ENCODE peak calls at places on chromosomes 16 and 17, in four cellular contexts. Y is omental fat pad, U is HFFc6, X is brain microvascular endothelial cell. Q is an unnamed sample.

GRCh38 chr17:77534137-77534536 is 393.4 kb downstream of the SEC14L1 start:
- DNase-seq in Y (no peak), X (no peak), U (no peak), Q (no peak)

GRCh38 chr17:68803122-68803615 is 152.0 kb downstream of the ABCA8 start:
- DNase-seq in U (no peak), X (no peak), Y (no peak), Q (no peak)

GRCh38 chr17:32386844-32387243 is 36.9 kb downstream of the ZNF207 start:
- DNase-seq in X (no peak), U (no peak), Y (no peak), Q (no peak)

GRCh38 chr16:57042157-57043111 is 49.9 kb upstream of the CPNE2 start:
- DNase-seq in U (peak), Y (no peak), X (no peak), Q (peak)

GRCh38 chr16:21233521-21234150 is at the start of gene ANKS4B:
- DNase-seq in Y (no peak), X (no peak), U (no peak), Q (no peak)

GRCh38 chr16:81630632-81631026 is 148.5 kb upstream of the PLCG2 start:
- DNase-seq in U (no peak), Y (no peak), X (no peak), Q (no peak)

GRCh38 chr16:67173808-67174705 is 3.7 kb downstream of the NOL3 start:
- DNase-seq in Y (peak), X (peak), U (peak), Q (peak)

GRCh38 chr16:82263456-82264159 is 93.6 kb upstream of the MPHOSPH6 start:
- DNase-seq in X (peak), U (peak), Y (no peak), Q (peak)

GRCh38 chr17:31491794-31492171 is 100.3 kb downstream of the RAB11FIP4 start:
- DNase-seq in X (no peak), U (no peak), Y (no peak), Q (no peak)

GRCh38 chr17:14095202-14095601 is 25.9 kb downstream of the COX10 start:
- DNase-seq in U (no peak), Y (no peak), X (no peak), Q (no peak)

GRCh38 chr17:82437325-82437668 is 13.3 kb downstream of the CYBC1 start:
- DNase-seq in Y (no peak), X (no peak), U (no peak), Q (no peak)

GRCh38 chr17:37691807-37692206 is 48.6 kb upstream of the DDX52 start:
- DNase-seq in Y (no peak), X (no peak), U (no peak), Q (no peak)

GRCh38 chr17:82152556-82153294 is 54.7 kb upstream of the FASN start:
- DNase-seq in Y (no peak), U (no peak), X (no peak), Q (no peak)

GRCh38 chr17:77279448-77280303 is 138.9 kb downstream of the SEC14L1 start:
- DNase-seq in Y (no peak), U (no peak), X (no peak), Q (no peak)

GRCh38 chr17:45311406-45311761 is 5.4 kb downstream of the MAP3K14 start:
- DNase-seq in X (no peak), U (no peak), Y (no peak), Q (no peak)
- TF ChIP-seq CTCF in X (peak), U (peak), Y (no peak), Q (no peak)

DNA sequence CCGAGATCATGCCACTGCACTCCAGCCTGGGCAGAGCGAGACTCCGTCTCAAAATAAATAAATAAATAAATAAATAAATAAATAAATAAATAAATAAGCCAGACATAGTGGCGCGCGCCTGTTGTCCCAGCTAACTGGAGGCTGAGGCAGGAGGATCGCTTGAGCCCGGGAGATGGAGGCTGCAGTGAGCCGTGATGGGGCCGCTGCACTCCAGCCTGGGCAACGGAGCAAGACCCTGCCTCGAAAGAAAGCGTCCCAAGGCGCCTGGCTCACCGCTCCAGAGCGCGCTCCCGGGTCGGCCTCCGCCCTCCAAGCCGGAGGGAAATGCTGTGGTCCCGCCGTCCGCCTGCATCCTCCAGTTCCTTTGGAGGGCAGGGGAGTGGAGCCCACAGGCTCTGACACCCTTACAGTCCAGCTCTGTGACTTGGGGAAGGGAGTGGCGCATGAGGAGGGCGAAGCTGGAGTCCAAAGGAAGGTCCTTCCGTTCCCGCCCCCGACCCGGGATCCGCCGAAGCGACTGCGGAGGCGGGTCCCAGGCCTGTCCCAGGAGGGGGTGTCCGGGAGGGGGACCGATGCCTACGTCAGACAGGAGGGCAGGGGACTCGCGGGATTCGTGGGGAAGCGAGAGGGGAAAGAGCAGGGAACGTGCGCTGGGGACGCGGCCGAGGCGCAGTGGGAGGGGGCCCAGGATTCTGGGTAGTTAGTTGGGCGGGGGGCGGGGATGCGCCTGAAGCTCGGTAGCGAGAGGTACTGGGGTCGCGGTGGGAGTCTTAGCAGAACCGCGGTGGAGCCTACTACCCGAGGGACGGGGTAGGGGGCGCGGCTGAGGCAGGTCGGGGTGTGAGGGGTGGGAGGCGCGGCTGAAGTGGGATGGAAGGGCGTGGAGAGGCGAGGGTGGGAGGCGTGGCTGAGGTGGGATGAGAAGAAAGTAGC is 8.4 kb upstream of the TRPV2 start:
- DNase-seq in Y (no peak), U (no peak), X (no peak), Q (peak)
- TF ChIP-seq CTCF in Y (no peak), U (no peak), X (no peak), Q (peak)

GRCh38 chr17:79942591-79943353 is 92.9 kb downstream of the TBC1D16 start:
- DNase-seq in Y (peak), U (no peak), X (no peak), Q (no peak)
- TF ChIP-seq CTCF in Y (no peak), U (no peak), X (no peak), Q (no peak)

DNA sequence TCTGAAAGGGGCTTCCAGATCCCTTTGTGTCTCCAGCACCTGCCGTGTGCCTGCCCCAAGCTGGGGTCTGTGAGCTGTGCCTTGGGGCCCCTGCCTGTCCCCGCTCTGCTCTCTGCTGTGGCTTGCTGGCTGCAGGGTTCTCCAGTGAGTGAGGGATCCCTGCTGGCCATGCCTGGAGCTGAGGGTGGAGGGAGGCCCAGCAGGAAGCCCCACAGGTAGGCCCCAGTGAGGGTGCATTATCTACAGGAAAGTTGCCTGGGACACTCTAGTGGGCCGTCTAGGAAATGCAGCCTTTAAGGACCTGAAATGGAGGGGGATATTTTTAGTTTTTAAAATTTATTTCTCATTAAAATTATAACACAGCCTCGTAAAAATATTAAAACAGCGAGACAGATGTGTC is 50.9 kb downstream of the JPH3 start:
- DNase-seq in Y (no peak), U (no peak), X (no peak), Q (peak)
- TF ChIP-seq CTCF in Y (no peak), U (peak), X (peak), Q (no peak)

GRCh38 chr17:39951924-39952664 is 10.7 kb upstream of the GSDMA start:
- DNase-seq in U (no peak), Y (no peak), X (no peak), Q (no peak)

GRCh38 chr17:39950871-39951348 is 11.9 kb upstream of the GSDMA start:
- DNase-seq in X (no peak), U (no peak), Y (no peak), Q (no peak)

GRCh38 chr17:39952665-39953470 is 9.9 kb upstream of the GSDMA start:
- DNase-seq in X (peak), U (peak), Y (peak), Q (peak)

GRCh38 chr17:39946551-39947330 is 16.1 kb upstream of the GSDMA start:
- DNase-seq in U (no peak), Y (no peak), X (no peak), Q (no peak)

GRCh38 chr17:39949028-39949427 is 13.8 kb upstream of the GSDMA start:
- DNase-seq in X (no peak), Y (no peak), U (no peak), Q (no peak)
- TF ChIP-seq CTCF in X (no peak), Y (no peak), U (no peak), Q (no peak)

DNA sequence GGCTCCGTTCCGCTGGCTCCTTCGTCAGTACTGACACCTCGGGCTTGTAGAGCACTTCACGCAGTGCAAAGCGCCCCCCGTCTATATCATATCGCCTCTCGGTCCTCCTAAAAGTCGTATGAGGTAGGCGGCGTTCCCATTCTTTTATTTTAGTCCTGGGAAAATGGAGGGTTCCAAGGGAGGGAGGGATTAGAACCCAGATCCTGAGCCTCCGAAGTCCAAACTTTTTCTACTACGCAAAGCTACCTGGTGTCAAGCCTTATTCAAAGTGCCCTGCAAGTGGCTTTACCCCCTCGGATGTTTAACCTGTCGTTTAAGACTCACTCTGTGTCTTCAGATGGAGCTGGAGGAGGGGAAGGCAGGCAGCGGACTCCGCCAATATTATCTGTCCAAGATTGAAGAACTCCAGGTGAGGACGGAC is 348 bp upstream of the FTSJ3 start:
- DNase-seq in U (no peak), X (no peak), Y (no peak), Q (no peak)
- TF ChIP-seq CTCF in U (peak), X (no peak), Y (no peak), Q (no peak)

DNA sequence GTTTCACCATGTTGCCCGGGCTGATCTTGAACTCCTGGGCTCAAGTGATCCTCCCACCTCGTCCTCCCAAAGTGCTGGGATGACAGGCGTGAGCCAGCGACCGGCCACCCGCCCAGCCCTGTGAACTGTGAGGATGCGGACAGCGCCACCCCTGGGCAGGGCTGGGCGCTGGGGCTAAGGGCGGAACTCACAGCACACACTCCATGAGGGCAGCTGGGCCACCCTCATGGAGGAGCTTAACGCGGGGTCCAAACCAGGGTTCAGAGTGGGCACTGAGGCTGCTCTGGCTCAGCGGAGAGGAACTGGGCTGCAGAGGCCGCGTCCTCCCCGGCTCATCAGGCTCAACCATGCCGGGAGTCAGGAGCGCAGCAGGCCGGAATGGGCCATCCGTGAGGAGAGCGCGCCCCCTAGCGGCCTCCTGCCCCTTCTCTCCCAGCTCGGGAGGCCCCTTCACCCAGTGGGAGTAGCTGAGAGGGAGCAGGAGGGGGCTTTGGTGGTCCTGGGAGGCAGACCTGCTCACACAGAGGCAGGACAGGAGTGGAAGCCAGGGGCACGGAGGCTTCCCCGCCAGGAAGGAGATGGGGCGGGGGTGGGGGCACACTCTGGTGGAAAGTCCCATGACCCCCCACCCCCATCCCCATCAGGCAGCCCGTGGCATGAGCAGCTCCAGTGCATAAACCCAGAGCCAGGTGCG is 13.8 kb downstream of the CORO7 start:
- DNase-seq in X (peak), U (peak), Y (peak), Q (peak)
- TF ChIP-seq CTCF in X (peak), U (peak), Y (peak), Q (peak)

DNA sequence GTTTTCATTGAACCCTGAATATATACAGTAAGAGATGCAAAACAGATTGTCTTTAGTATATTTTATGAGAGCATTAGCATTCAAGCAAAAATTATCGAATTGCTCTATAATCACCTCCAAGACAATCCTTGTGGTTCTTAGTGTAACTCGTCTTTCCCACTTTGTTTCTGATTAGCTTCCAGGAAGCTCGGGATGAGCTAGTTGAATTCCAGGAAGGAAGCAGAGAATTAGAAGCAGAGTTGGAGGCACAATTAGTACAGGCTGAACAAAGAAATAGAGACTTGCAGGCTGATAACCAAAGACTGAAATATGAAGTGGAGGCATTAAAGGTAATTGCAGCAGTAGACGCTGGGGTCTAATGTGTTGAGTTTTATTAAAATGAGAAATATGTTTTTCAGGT is 9.9 kb downstream of the NDEL1 start:
- DNase-seq in X (no peak), Y (no peak), U (no peak), Q (no peak)
- TF ChIP-seq CTCF in X (no peak), Y (no peak), U (no peak), Q (no peak)

GRCh38 chr16:50644730-50645129 is 36.4 kb downstream of the SNX20 start:
- DNase-seq in Y (no peak), X (peak), U (no peak), Q (peak)
- TF ChIP-seq CTCF in Y (no peak), X (peak), U (peak), Q (peak)